ENCODE peak calls at places on chromosome 20, in six cellular contexts. H, E, P, J, F and S are unnamed samples.

GRCh38 chr20:58233881-58234528 is 5.6 kb upstream of the ANKRD60 start:
- DNase-seq in H (no peak), E (no peak), P (no peak), J (peak; percentile 82), F (no peak), S (no peak)

GRCh38 chr20:57256205-57256604 is 10.2 kb downstream of the BMP7 start:
- DNase-seq in H (no peak), E (no peak), P (no peak), J (no peak), F (no peak), S (no peak)

GRCh38 chr20:25204550-25205276 is 9.2 kb downstream of the ENTPD6 start:
- DNase-seq in H (peak; percentile 79), E (no peak), P (peak; percentile 56), J (no peak), F (no peak), S (peak; percentile 92)

GRCh38 chr20:54335299-54335698 is 127.4 kb downstream of the PFDN4 start:
- DNase-seq in H (no peak), E (no peak), P (no peak), J (no peak), F (no peak), S (no peak)

GRCh38 chr20:59253779-59254319 is 46.6 kb upstream of the EDN3 start:
- DNase-seq in H (no peak), E (no peak), P (no peak), J (no peak), F (no peak), S (no peak)

GRCh38 chr20:46311039-46311650 is 2.8 kb upstream of the CDH22 start:
- DNase-seq in H (no peak), E (no peak), P (no peak), J (no peak), F (no peak), S (no peak)

GRCh38 chr20:56974499-56975250 is 291.8 kb downstream of the BMP7 start:
- DNase-seq in H (peak; percentile 68), E (no peak), P (no peak), J (peak; percentile 41), F (peak; percentile 31), S (no peak)

GRCh38 chr20:33298391-33298790 is 15.4 kb downstream of the BPIFB1 start:
- DNase-seq in H (no peak), E (no peak), P (no peak), J (no peak), F (no peak), S (no peak)

GRCh38 chr20:61879303-61879620 is 186.4 kb downstream of the TAF4 start:
- DNase-seq in H (no peak), E (no peak), P (no peak), J (no peak), F (no peak), S (no peak)

GRCh38 chr20:33761698-33762250 is 30.0 kb downstream of the ZNF341 start:
- DNase-seq in H (no peak), E (no peak), P (no peak), J (no peak), F (no peak), S (no peak)

GRCh38 chr20:1185781-1186334 is 1.1 kb upstream of the TMEM74B start:
- DNase-seq in H (no peak), E (no peak), P (no peak), J (peak; percentile 71), F (peak; percentile 49), S (no peak)

GRCh38 chr20:35773154-35773751 is 1.4 kb downstream of the PHF20 start:
- DNase-seq in H (peak; percentile 30), E (peak; percentile 36), P (no peak), J (peak; percentile 27), F (peak; percentile 54), S (no peak)

GRCh38 chr20:59322813-59323469 is 22.5 kb downstream of the EDN3 start:
- DNase-seq in H (no peak), E (no peak), P (no peak), J (no peak), F (no peak), S (no peak)

GRCh38 chr20:23637282-23638221 is at the start of gene CST3:
- DNase-seq in H (peak; percentile 77), E (no peak), P (peak; percentile 94), J (peak; percentile 91), F (peak; percentile 91), S (peak; percentile 94)
- TF ChIP-seq POLR2AphosphoS5 in H (peak; percentile 66), E (peak; percentile 53), P (no peak), J (peak; percentile 41), F (peak; percentile 87), S (peak; percentile 80)

GRCh38 chr20:49466114-49466912 is 16.2 kb downstream of the KCNB1 start:
- DNase-seq in H (no peak), E (no peak), P (no peak), J (peak; percentile 76), F (no peak), S (no peak)
- TF ChIP-seq POLR2A in H (no peak), E (no peak), P (no peak), J (no peak), F (no peak), S (no peak)

GRCh38 chr20:3330046-3330741 is 77.3 kb downstream of the DNAAF9 start:
- DNase-seq in H (no peak), E (no peak), P (no peak), J (no peak), F (no peak), S (no peak)
- TF ChIP-seq CTCF in H (no peak), E (no peak), P (no peak), J (no peak), F (no peak), S (no peak)

GRCh38 chr20:41001497-41001896 is 27.1 kb upstream of the TOP1 start:
- DNase-seq in H (no peak), E (no peak), P (no peak), J (no peak), F (no peak), S (no peak)

GRCh38 chr20:41004561-41005360 is 23.9 kb upstream of the TOP1 start:
- DNase-seq in H (no peak), E (no peak), P (peak; percentile 10), J (no peak), F (peak; percentile 39), S (no peak)

GRCh38 chr20:41002842-41003142 is 25.8 kb upstream of the TOP1 start:
- DNase-seq in H (no peak), E (no peak), P (no peak), J (no peak), F (no peak), S (no peak)

GRCh38 chr20:41005361-41005729 is 23.3 kb upstream of the TOP1 start:
- DNase-seq in H (peak; percentile 93), E (no peak), P (peak; percentile 93), J (no peak), F (peak; percentile 94), S (no peak)

DNA sequence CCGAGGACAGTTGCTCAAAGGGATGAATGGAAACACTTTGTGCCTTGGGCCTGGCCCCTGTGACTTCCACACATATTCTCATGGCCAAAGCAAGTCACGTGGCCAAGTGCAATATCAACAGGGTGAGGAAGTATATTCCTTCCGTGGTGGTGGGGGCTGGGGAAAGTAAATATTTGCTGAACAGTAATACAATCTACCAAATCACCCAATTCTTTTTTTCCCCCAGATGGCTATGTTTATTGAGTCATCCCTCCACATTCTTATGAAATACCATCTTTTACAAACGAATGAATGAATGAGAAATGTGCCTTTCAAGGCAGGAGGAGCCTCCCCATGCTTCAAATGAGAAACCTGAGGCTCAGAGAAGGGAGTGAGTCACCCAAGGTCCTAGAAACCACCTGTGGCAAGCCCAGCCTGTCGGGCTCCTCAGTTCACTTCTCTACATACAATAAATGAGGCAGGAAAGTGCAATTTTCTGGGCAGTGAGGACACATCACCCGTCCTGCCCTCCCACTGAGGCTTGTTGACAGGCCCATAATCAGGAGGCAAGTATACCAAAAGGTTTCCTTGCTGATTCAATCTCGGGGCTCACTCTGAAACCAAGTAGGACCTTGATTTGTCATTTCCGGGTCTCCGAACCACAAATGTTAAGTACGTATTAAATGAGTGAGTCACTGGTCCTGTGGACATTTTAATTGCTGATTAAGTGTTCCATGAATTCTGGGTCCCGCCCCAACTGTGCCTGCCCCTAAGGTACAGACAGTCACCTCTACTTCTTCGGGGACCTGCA is 25.3 kb upstream of the TOP1 start:
- DNase-seq in H (peak; percentile 80), E (no peak), P (peak; percentile 90), J (peak; percentile 61), F (peak; percentile 74), S (no peak)
- TF ChIP-seq POLR2AphosphoS5 in H (peak; percentile 74), E (no peak), P (peak; percentile 45), J (no peak), F (peak; percentile 65), S (peak; percentile 57)

DNA sequence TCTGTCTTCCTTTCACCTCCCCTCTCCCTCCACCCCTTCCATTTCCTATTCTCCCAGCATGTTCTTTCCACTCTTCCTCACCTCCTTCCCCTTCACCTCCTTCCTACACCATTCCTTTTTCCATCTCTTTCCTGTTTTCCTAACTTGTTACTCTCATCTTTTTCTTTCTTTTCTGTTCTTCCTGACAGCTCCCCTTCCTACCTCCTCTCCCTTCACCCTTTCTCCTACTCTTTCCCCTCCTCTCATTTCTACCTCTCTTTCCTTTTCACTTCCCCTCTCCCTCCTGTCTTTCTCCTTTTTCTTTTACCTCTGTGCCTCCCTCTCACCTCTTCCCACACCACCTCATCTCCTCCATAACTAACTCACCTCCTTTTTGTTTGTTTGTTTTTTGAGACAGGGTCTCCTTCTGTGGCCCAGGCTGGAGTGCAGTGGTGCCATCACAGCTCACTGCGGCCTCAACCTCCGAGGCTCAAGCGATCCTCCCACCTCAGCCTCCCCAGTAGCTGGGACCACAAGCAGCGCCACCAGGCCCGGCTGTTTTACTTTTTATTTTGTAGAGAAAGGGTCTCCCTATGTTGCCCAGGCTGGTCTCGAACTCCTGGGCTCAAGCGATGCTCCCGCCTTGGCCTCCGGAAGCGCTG is 864 bp upstream of the ARFGEF2 start:
- DNase-seq in H (no peak), E (no peak), P (no peak), J (no peak), F (no peak), S (no peak)
- TF ChIP-seq POLR2A in H (no peak), E (no peak), P (no peak), J (no peak), F (no peak), S (no peak)

GRCh38 chr20:17610566-17611289 is 40.9 kb downstream of the DSTN start:
- DNase-seq in H (peak; percentile 68), E (no peak), P (peak; percentile 85), J (no peak), F (peak; percentile 66), S (no peak)

GRCh38 chr20:17611290-17611539 is 41.3 kb downstream of the DSTN start:
- DNase-seq in H (no peak), E (no peak), P (peak; percentile 67), J (no peak), F (no peak), S (no peak)

GRCh38 chr20:17612287-17612974 is 42.6 kb downstream of the DSTN start:
- DNase-seq in H (peak; percentile 41), E (no peak), P (peak; percentile 73), J (no peak), F (no peak), S (peak; percentile 86)

GRCh38 chr20:17612975-17613327 is 43.1 kb downstream of the DSTN start:
- DNase-seq in H (no peak), E (no peak), P (no peak), J (no peak), F (no peak), S (no peak)

GRCh38 chr20:17611540-17612286 is 41.8 kb downstream of the DSTN start:
- DNase-seq in H (peak; percentile 29), E (no peak), P (peak; percentile 69), J (no peak), F (peak; percentile 72), S (peak; percentile 87)
- TF ChIP-seq CTCF in H (peak; percentile 9), E (no peak), P (no peak), J (peak; percentile 38), F (peak; percentile 55), S (no peak)